ENCODE peak calls at places on chromosomes 1 and 21, in ten cellular contexts. A is heart left ventricle, U is K562, H is IMR-90, K is tibial nerve, X is A549, N is ovary, B is prostate gland, G is HepG2, M is HCT116. O is an unnamed sample.

GRCh38 chr21:37380349-37381323 is 14.1 kb downstream of the DYRK1A start:
- DNase-seq in A (no peak), U (peak), H (no peak), K (no peak), X (no peak), N (no peak), B (peak), G (no peak), M (no peak), O (no peak)

GRCh38 chr1:225996946-225997545 is 2.1 kb downstream of the SDE2 start:
- DNase-seq in A (no peak), U (no peak), H (peak), K (no peak), X (no peak), N (no peak), B (no peak), G (no peak), M (no peak), O (no peak)

GRCh38 chr1:30173560-30173959 is 549.8 kb downstream of the MATN1 start:
- DNase-seq in A (no peak), U (no peak), H (no peak), K (no peak), X (no peak), N (no peak), B (no peak), G (no peak), M (no peak), O (no peak)

GRCh38 chr1:47337350-47337749 is 3.8 kb downstream of the CMPK1 start:
- DNase-seq in A (no peak), U (no peak), H (no peak), K (no peak), X (no peak), N (no peak), B (no peak), G (no peak), M (no peak), O (no peak)

GRCh38 chr1:95027046-95027445 is 45.7 kb downstream of the ALG14 start:
- DNase-seq in A (no peak), U (no peak), H (peak), K (no peak), X (no peak), N (no peak), B (no peak), G (no peak), M (no peak), O (no peak)

GRCh38 chr1:234727018-234727757 is 117.2 kb upstream of the IRF2BP2 start:
- DNase-seq in A (no peak), U (peak), H (peak), K (no peak), X (no peak), N (no peak), B (no peak), G (no peak), M (no peak), O (no peak)

GRCh38 chr1:174160109-174160473 is 771 bp downstream of the RABGAP1L start:
- DNase-seq in A (peak), U (peak), H (peak), K (peak), X (peak), N (peak), B (peak), G (peak), M (no peak), O (peak)

GRCh38 chr21:32917392-32918135 is 108.2 kb upstream of the OLIG2 start:
- DNase-seq in A (peak), U (no peak), H (no peak), K (peak), X (no peak), N (no peak), B (peak), G (no peak), M (no peak), O (peak)

GRCh38 chr1:226627050-226627755 is 78.6 kb downstream of the STUM start:
- DNase-seq in A (peak), U (no peak), H (no peak), K (no peak), X (no peak), N (peak), B (no peak), G (no peak), M (no peak), O (no peak)

GRCh38 chr1:175217674-175218073 is 25.1 kb upstream of the KIAA0040 start:
- DNase-seq in A (no peak), U (no peak), H (no peak), K (no peak), X (no peak), N (no peak), B (no peak), G (no peak), M (no peak), O (no peak)

GRCh38 chr1:63802109-63802508 is 28.3 kb downstream of the ROR1 start:
- DNase-seq in A (no peak), U (no peak), H (no peak), K (no peak), X (no peak), N (no peak), B (no peak), G (no peak), M (no peak), O (no peak)

GRCh38 chr1:63797056-63797726 is 23.4 kb downstream of the ROR1 start:
- DNase-seq in A (no peak), U (no peak), H (no peak), K (no peak), X (no peak), N (no peak), B (no peak), G (peak), M (no peak), O (no peak)

GRCh38 chr1:63798284-63798683 is 24.5 kb downstream of the ROR1 start:
- DNase-seq in A (no peak), U (no peak), H (no peak), K (no peak), X (no peak), N (no peak), B (no peak), G (no peak), M (no peak), O (no peak)

GRCh38 chr1:63799324-63799723 is 25.5 kb downstream of the ROR1 start:
- DNase-seq in A (no peak), U (no peak), H (peak), K (no peak), X (no peak), N (no peak), B (no peak), G (no peak), M (no peak), O (no peak)

DNA sequence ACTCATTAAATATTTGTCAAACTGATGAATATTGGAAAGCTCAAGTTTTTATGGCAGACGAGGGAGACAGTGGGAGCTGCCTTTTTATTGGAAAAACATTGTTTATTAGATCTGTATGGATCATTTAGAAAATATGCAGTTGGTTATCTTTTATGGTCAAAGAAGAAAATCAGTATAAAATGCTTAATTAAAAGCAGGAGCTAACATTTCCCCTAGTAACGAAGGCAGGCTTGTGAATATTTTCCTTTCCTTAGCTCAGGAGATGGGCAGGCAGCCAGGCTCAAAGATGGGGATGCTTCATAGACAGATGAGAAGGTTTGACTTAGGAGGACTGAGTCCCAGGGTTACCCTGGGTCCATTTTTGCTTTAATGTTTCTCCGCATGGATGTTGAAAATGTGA is 26.0 kb downstream of the ROR1 start:
- DNase-seq in A (no peak), U (no peak), H (peak), K (no peak), X (no peak), N (no peak), B (no peak), G (no peak), M (no peak), O (no peak)
- H3K27ac ChIP-seq in A (no peak), U (no peak), H (peak), K (no peak), X (no peak), N (no peak), B (no peak), G (no peak), M (no peak), O (no peak)

GRCh38 chr21:46234436-46234950 is 5.9 kb upstream of the LSS start:
- DNase-seq in A (peak), U (no peak), H (no peak), K (no peak), X (no peak), N (no peak), B (no peak), G (no peak), M (no peak), O (no peak)
- TF ChIP-seq POLR2A in A (no peak), U (peak), H (no peak), K (no peak), X (no peak), N (no peak), B (no peak), G (no peak), M (no peak), O (no peak)

GRCh38 chr1:44537538-44537937 is 132.5 kb downstream of the RNF220 start:
- DNase-seq in A (no peak), U (no peak), H (no peak), K (no peak), X (no peak), N (no peak), B (no peak), G (no peak), M (no peak), O (no peak)
- H3K27ac ChIP-seq in A (no peak), U (no peak), H (no peak), K (no peak), X (no peak), N (no peak), B (no peak), G (no peak), M (no peak), O (no peak)

DNA sequence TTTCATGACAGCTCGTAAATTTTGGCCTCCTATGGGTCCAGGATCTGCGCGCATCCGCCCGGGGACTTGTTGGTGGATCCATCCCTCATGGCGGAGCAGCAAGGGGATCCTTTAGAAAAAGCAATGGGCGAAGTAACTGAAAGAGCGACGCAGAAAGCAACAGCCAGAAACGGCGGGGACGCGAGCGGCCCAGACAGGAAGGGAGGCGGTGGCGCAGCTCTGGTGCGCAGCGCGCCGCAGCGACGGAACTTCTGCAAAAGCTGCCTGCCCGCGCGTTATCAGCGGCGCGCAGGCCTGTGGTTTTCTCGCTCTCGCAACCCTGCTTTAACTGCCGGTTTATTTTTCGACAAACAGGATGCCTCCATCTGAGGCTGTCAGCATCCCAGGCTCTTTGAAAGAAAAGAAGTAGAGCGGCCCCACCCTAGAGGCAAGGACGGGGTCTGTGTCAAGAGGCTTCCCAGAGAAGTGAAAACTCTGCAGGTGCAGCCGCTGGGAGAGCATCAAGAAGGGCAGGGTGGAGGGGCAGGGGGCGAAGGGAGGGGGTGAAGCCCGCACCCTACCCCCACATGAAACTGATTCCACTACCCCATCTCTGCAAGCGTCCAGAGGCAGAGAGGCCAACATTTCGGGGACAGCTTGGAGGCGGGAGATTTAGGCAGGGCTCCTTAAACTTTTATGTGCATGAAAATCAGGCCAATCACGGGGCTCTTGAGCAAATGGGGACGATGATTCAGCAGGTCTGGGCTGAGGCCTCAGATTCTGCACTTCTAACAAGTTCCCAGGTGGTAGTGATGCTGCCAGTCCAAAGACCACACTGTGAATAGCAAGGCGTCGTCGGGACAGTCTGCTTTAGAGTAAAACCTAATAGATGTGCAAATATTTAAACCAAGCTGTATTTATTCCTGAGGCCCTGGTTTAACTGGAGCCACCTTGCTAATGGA is 22.2 kb downstream of the RUNX1 start:
- DNase-seq in A (peak), U (peak), H (peak), K (peak), X (no peak), N (no peak), B (no peak), G (peak), M (no peak), O (peak)
- TF ChIP-seq POLR2A in A (no peak), U (peak), H (no peak), K (no peak), X (no peak), N (no peak), B (no peak), G (no peak), M (no peak), O (no peak)

GRCh38 chr1:15343099-15343498 is 66.6 kb upstream of the EFHD2 start:
- DNase-seq in A (no peak), U (no peak), H (no peak), K (no peak), X (no peak), N (no peak), B (no peak), G (no peak), M (no peak), O (no peak)

GRCh38 chr1:15343729-15344128 is 66.0 kb upstream of the EFHD2 start:
- DNase-seq in A (peak), U (no peak), H (peak), K (no peak), X (no peak), N (peak), B (peak), G (no peak), M (no peak), O (no peak)

GRCh38 chr1:15341634-15342375 is 67.9 kb upstream of the EFHD2 start:
- DNase-seq in A (no peak), U (no peak), H (peak), K (no peak), X (no peak), N (no peak), B (peak), G (no peak), M (no peak), O (no peak)

GRCh38 chr1:15341228-15341627 is 68.5 kb upstream of the EFHD2 start:
- DNase-seq in A (no peak), U (no peak), H (no peak), K (no peak), X (no peak), N (no peak), B (no peak), G (no peak), M (no peak), O (no peak)

GRCh38 chr1:15342568-15342967 is 67.1 kb upstream of the EFHD2 start:
- DNase-seq in A (no peak), U (no peak), H (no peak), K (no peak), X (no peak), N (no peak), B (no peak), G (no peak), M (no peak), O (no peak)
- H3K27ac ChIP-seq in A (no peak), U (no peak), H (no peak), K (no peak), X (peak), N (no peak), B (peak), G (no peak), M (no peak), O (no peak)

GRCh38 chr1:150235436-150235851 is 468 bp downstream of the ANP32E start:
- DNase-seq in A (no peak), U (peak), H (no peak), K (peak), X (peak), N (no peak), B (no peak), G (no peak), M (no peak), O (no peak)

GRCh38 chr1:150233359-150234308 is 2.3 kb downstream of the ANP32E start:
- DNase-seq in A (no peak), U (peak), H (peak), K (no peak), X (no peak), N (no peak), B (peak), G (no peak), M (no peak), O (peak)

GRCh38 chr1:150234309-150234646 is 1.6 kb downstream of the ANP32E start:
- DNase-seq in A (no peak), U (no peak), H (no peak), K (peak), X (no peak), N (no peak), B (no peak), G (no peak), M (no peak), O (no peak)

GRCh38 chr1:150235852-150236613 is at the start of gene ANP32E:
- DNase-seq in A (peak), U (peak), H (peak), K (peak), X (peak), N (peak), B (peak), G (peak), M (peak), O (peak)

GRCh38 chr1:150234647-150235435 is 1.1 kb downstream of the ANP32E start:
- DNase-seq in A (peak), U (peak), H (peak), K (peak), X (peak), N (peak), B (peak), G (peak), M (peak), O (peak)
- TF ChIP-seq POLR2A in A (no peak), U (peak), H (peak), K (peak), X (peak), N (peak), B (peak), G (peak), M (no peak), O (no peak)

O was measured in upper lobe of left lung.